ENCODE peak calls at places on chromosomes 7 and 10, in eight cellular contexts. A is cardiac muscle cell, V is IMR-90, R is neural progenitor cell, D is astrocyte, Y is body of pancreas, T is AG04450, P is coronary artery. F is an unnamed sample.

GRCh38 chr10:76393875-76394706 is 962.7 kb downstream of the LRMDA start:
- DNase-seq in T (no peak), R (no peak), A (no peak), Y (no peak), P (no peak), V (peak), D (no peak), F (no peak)

GRCh38 chr7:37698782-37699181 is 15.2 kb downstream of the GPR141 start:
- DNase-seq in P (no peak), V (no peak), Y (no peak), A (no peak), T (no peak), R (no peak), D (no peak), F (no peak)

GRCh38 chr7:140525741-140526140 is 46.4 kb upstream of the MKRN1 start:
- DNase-seq in Y (no peak), A (no peak), D (peak), P (no peak), R (no peak), V (no peak), T (no peak), F (peak)

GRCh38 chr7:131443496-131443895 is 112.9 kb downstream of the PODXL start:
- DNase-seq in R (no peak), A (no peak), Y (no peak), V (no peak), T (no peak), P (no peak), D (no peak), F (no peak)

GRCh38 chr7:116122972-116123595 is 87.3 kb upstream of the TES start:
- DNase-seq in D (peak), R (peak), A (no peak), T (peak), V (peak), P (no peak), Y (peak), F (peak)

GRCh38 chr7:53350241-53350640 is 314.8 kb downstream of the POM121L12 start:
- DNase-seq in V (no peak), A (peak), T (no peak), D (no peak), Y (no peak), P (no peak), R (peak), F (no peak)

GRCh38 chr7:25786958-25787730 is 364.9 kb upstream of the NFE2L3 start:
- DNase-seq in P (no peak), D (no peak), T (no peak), Y (no peak), R (no peak), A (no peak), V (no peak), F (peak)

GRCh38 chr10:644943-645334 is 44.5 kb downstream of the DIP2C start:
- DNase-seq in Y (peak), D (no peak), T (no peak), A (no peak), V (no peak), P (no peak), R (no peak), F (no peak)

GRCh38 chr10:59654007-59654406 is 55.6 kb downstream of the SLC16A9 start:
- DNase-seq in A (no peak), V (no peak), P (no peak), R (no peak), T (no peak), Y (no peak), D (peak), F (no peak)

GRCh38 chr7:142811154-142811737 is 40.5 kb downstream of the PRSS2 start:
- DNase-seq in D (peak), T (peak), V (peak), R (peak), Y (no peak), P (no peak), A (peak), F (peak)

GRCh38 chr7:24917510-24918239 is 62.3 kb downstream of the OSBPL3 start:
- DNase-seq in V (peak), T (peak), D (peak), R (no peak), P (no peak), A (no peak), Y (no peak), F (peak)

GRCh38 chr10:61791216-61791615 is 110.3 kb upstream of the ARID5B start:
- DNase-seq in T (no peak), R (no peak), D (peak), Y (no peak), P (no peak), V (peak), A (no peak), F (peak)

GRCh38 chr7:17625038-17625437 is 315.3 kb downstream of the SNX13 start:
- DNase-seq in V (peak), R (no peak), T (peak), A (no peak), P (no peak), D (peak), Y (no peak), F (peak)

GRCh38 chr7:149799397-149800168 is 26.2 kb upstream of the ZNF467 start:
- DNase-seq in A (peak), T (no peak), R (peak), P (no peak), Y (peak), D (no peak), V (no peak), F (no peak)

GRCh38 chr10:4937346-4937745 is 25.9 kb upstream of the AKR1C1 start:
- DNase-seq in Y (no peak), A (no peak), P (no peak), V (no peak), R (no peak), T (no peak), D (no peak), F (no peak)

GRCh38 chr10:124916585-124917167 is 25.2 kb upstream of the ZRANB1 start:
- DNase-seq in Y (peak), A (peak), R (peak), V (peak), P (peak), D (peak), T (peak), F (peak)

GRCh38 chr10:91124016-91124415 is 96.4 kb upstream of the PCGF5 start:
- DNase-seq in R (no peak), Y (no peak), V (no peak), T (no peak), A (no peak), D (no peak), P (no peak), F (no peak)

GRCh38 chr10:1414893-1415292 is 322.4 kb downstream of the ADARB2 start:
- DNase-seq in A (no peak), P (peak), Y (no peak), V (no peak), R (no peak), T (no peak), D (no peak), F (no peak)

GRCh38 chr10:17354781-17355180 is 99.6 kb downstream of the ST8SIA6 start:
- DNase-seq in A (no peak), Y (no peak), R (no peak), D (peak), V (no peak), T (no peak), P (no peak), F (peak)

GRCh38 chr10:6786579-6787031 is 206.5 kb upstream of the PRKCQ start:
- DNase-seq in V (peak), T (peak), Y (no peak), A (no peak), R (no peak), D (peak), P (no peak), F (peak)
- TF ChIP-seq CTCF in V (peak), T (peak), Y (peak), A (peak), R (no peak), D (peak), P (no peak), F (peak)

GRCh38 chr7:55556492-55556891 is 15.8 kb downstream of the VOPP1 start:
- DNase-seq in V (no peak), R (no peak), Y (no peak), D (no peak), P (no peak), A (no peak), T (no peak), F (no peak)

GRCh38 chr7:55555160-55555559 is 17.1 kb downstream of the VOPP1 start:
- DNase-seq in V (no peak), P (no peak), R (no peak), D (no peak), T (no peak), A (no peak), Y (no peak), F (no peak)

GRCh38 chr7:55554055-55554454 is 18.2 kb downstream of the VOPP1 start:
- DNase-seq in V (no peak), A (no peak), Y (no peak), T (no peak), P (no peak), R (no peak), D (no peak), F (no peak)

GRCh38 chr7:55557666-55558188 is 14.6 kb downstream of the VOPP1 start:
- DNase-seq in A (no peak), R (no peak), P (no peak), T (no peak), Y (no peak), V (no peak), D (no peak), F (no peak)

DNA sequence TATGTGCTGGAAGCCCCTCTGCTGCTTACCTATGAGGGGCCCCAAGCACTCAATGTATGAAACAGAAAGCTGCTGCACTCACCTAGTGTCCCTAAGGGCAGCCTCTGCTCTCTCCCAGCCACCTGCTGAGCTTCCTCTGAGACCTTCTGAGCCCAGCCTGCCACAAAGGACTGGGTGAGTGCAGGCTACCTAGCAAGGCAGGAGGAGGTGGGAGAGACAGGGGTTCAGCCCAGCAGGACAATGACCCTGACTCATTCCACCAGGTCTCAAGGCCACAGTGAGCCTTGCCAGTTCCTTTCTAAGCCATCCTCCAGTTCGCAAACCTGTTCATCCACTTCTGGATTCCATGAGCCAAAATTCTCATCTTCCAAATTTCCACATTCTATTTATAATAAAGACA is 16.3 kb downstream of the VOPP1 start:
- DNase-seq in R (no peak), V (no peak), T (no peak), D (no peak), P (no peak), A (no peak), Y (peak), F (no peak)
- H3K4me3 ChIP-seq in R (no peak), V (no peak), T (no peak), D (no peak), P (no peak), A (no peak), Y (no peak), F (no peak)

DNA sequence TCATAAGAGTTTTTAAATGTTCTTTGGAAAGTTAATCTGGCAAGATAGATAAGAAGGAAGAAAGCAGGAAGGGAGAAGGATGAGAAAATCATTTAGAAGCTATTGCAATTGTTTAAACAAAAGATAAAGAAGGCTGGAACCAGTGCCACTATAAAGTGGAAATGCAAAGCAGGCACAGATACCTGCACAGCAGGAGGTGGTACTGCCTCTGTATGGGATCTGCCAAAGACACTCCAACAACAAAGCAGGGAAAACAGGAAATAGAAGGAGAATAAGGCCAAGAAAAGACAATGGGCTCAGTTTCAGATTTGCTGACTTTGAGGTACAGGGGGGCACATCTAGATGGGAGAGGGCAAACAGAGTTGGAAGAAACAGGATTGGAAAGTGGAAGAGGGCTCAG is 138.6 kb downstream of the PPP1R17 start:
- DNase-seq in D (no peak), Y (no peak), V (no peak), R (peak), T (no peak), A (no peak), P (no peak), F (no peak)
- TF ChIP-seq CTCF in D (no peak), Y (no peak), V (no peak), R (no peak), T (no peak), A (no peak), P (no peak), F (no peak)

GRCh38 chr10:116170815-116171250 is 102.2 kb downstream of the GFRA1 start:
- DNase-seq in T (no peak), Y (no peak), R (peak), P (no peak), V (peak), D (peak), A (no peak), F (peak)
- H3K4me3 ChIP-seq in T (no peak), Y (no peak), R (no peak), P (no peak), V (no peak), D (no peak), A (no peak), F (no peak)

GRCh38 chr7:86911703-86912102 is 147.8 kb downstream of the ELAPOR2 start:
- DNase-seq in V (no peak), R (peak), P (no peak), Y (no peak), A (no peak), T (no peak), D (no peak), F (no peak)
- TF ChIP-seq CTCF in V (no peak), R (peak), P (no peak), Y (no peak), A (no peak), T (no peak), D (peak), F (peak)

DNA sequence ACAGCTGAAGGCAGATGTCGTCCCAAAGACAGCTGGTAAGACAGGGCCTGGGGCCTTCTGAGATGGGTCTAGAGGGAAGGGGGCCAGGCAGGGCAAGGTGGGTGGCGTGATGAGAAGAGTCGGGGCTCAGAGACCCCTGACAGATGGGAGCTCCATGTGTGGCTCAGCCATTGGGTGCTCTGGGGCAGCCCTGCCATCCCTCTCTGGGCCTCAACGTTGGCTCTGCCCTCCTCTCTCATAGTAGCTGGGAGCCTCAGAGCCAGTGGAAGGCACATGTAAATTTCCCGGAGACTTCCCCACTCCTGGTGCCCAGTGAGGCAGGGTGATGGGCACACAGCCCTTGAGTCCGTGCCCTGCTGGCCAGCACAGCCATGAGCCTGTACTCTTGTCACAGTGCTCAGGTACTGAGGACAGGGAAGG is 1.8 kb downstream of the PPIF start:
- DNase-seq in T (no peak), V (no peak), D (no peak), R (no peak), P (no peak), Y (no peak), A (no peak), F (no peak)
- H3K4me3 ChIP-seq in T (peak), V (no peak), D (peak), R (no peak), P (no peak), Y (no peak), A (no peak), F (peak)

DNA sequence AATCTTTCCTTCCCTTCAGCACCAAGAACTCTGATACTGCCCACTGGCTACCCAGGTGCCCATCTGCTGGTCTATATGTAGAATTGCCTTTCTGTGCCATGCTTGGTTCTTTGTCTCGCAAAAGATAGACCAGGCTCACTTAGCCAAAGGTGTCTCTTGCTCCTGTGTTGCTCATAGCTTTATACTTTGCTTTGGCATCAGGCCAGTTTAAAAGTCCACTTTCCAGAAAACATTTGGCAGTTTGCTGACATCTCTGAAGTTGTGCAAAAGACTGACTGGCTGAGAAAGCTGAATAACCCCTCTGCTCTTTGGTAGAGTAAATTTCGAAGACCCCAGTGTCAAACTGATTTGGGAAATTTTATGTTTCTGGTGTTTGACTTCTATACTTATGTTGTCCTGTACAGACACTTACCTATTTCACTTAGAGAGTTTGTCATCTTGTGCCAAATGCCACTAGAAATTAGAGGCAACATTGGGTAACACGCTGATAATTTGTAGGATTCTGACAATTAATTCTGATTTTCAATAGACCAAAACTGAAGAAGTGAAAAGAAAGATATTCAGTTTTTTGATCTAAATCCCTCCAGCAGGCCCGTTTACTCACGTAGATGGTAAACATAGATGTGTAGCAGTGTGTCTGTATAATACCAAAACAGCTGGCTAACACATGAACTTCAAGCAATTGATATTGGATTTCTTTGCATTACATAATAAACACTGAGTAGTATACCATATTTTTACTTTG is 91.1 kb downstream of the CPED1 start:
- DNase-seq in R (no peak), T (no peak), A (no peak), V (peak), P (no peak), D (peak), Y (no peak), F (peak)
- TF ChIP-seq CTCF in R (no peak), T (peak), A (no peak), V (peak), P (no peak), D (peak), Y (no peak), F (peak)

F was measured in AG10803.